ENCODE peak calls at places on chromosome 6, in six cellular contexts. One of them, this sample, is unnamed.
A peak's percentile ranks its signal among the peaks of the same experiment; 100 is the strongest.

GRCh38 chr6:11202513-11203305 is 29.8 kb downstream of the NEDD9 start:
- DNase-seq in SK-N-SH: no peak
- DNase-seq in K562: no peak
- DNase-seq in H1: no peak
- DNase-seq in HepG2: peak; percentile 100
- DNase-seq in GM12878: no peak
- DNase-seq in this sample: no peak

GRCh38 chr6:97440590-97441176 is 157.7 kb upstream of the MMS22L start:
- DNase-seq in HepG2: peak; percentile 54
- DNase-seq in GM12878: no peak
- DNase-seq in SK-N-SH: peak; percentile 60
- DNase-seq in H1: no peak
- DNase-seq in K562: peak; percentile 3
- DNase-seq in this sample: no peak

GRCh38 chr6:105648276-105648675 is 245.4 kb upstream of the PREP start:
- DNase-seq in K562: no peak
- DNase-seq in SK-N-SH: no peak
- DNase-seq in HepG2: no peak
- DNase-seq in H1: no peak
- DNase-seq in GM12878: no peak
- DNase-seq in this sample: no peak

GRCh38 chr6:11288065-11288464 is 55.6 kb upstream of the NEDD9 start:
- DNase-seq in K562: no peak
- DNase-seq in HepG2: no peak
- DNase-seq in SK-N-SH: no peak
- DNase-seq in GM12878: no peak
- DNase-seq in H1: no peak
- DNase-seq in this sample: no peak

GRCh38 chr6:82196159-82196558 is 51.4 kb downstream of the IBTK start:
- DNase-seq in HepG2: no peak
- DNase-seq in K562: no peak
- DNase-seq in SK-N-SH: no peak
- DNase-seq in GM12878: no peak
- DNase-seq in H1: no peak
- DNase-seq in this sample: no peak

GRCh38 chr6:29628419-29629281 is 4.3 kb downstream of the GABBR1 start:
- DNase-seq in GM12878: no peak
- DNase-seq in H1: peak; percentile 84
- DNase-seq in HepG2: peak; percentile 43
- DNase-seq in K562: peak; percentile 89
- DNase-seq in SK-N-SH: peak; percentile 90
- DNase-seq in this sample: peak; percentile 3

GRCh38 chr6:16318538-16318937 is 80.2 kb downstream of the GMPR start:
- DNase-seq in HepG2: no peak
- DNase-seq in K562: no peak
- DNase-seq in H1: no peak
- DNase-seq in GM12878: no peak
- DNase-seq in SK-N-SH: no peak
- DNase-seq in this sample: no peak

GRCh38 chr6:98323605-98324004 is 510.8 kb upstream of the POU3F2 start:
- DNase-seq in HepG2: no peak
- DNase-seq in H1: no peak
- DNase-seq in K562: no peak
- DNase-seq in SK-N-SH: no peak
- DNase-seq in GM12878: no peak
- DNase-seq in this sample: no peak

GRCh38 chr6:166825553-166826145 is 130.7 kb downstream of the RNASET2 start:
- DNase-seq in K562: no peak
- DNase-seq in SK-N-SH: no peak
- DNase-seq in HepG2: no peak
- DNase-seq in H1: no peak
- DNase-seq in GM12878: no peak
- DNase-seq in this sample: no peak

GRCh38 chr6:52993461-52993860 is 1.6 kb downstream of the GSTA4 start:
- DNase-seq in HepG2: no peak
- DNase-seq in SK-N-SH: no peak
- DNase-seq in GM12878: no peak
- DNase-seq in K562: no peak
- DNase-seq in H1: no peak
- DNase-seq in this sample: no peak
- H3K4me3 ChIP-seq in HepG2: peak overlapping the region; percentile 95
- H3K4me3 ChIP-seq in SK-N-SH: peak overlapping the region; percentile 97
- H3K4me3 ChIP-seq in GM12878: no peak overlapping the region
- H3K4me3 ChIP-seq in K562: no peak overlapping the region
- H3K4me3 ChIP-seq in H1: peak overlapping the region; percentile 72
- H3K4me3 ChIP-seq in this sample: no peak overlapping the region

DNA sequence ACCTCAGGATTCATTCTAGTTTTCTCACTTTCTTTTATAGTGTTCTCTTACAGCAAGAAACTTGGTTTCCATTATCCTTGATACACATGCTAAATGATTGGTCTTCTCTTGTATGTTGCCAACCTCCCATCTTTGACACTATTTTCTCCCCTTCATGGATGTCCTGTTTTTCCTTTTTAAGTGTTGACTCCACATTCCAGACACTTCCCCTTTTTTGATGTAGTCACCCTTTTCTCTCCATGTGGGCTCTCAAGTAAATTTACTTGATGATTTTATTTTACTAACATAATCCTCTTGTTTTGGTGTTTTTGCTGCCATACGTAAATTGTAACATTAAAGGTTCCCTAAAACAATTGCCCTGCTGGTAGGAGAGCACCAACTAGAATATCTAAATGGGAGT is 148.1 kb downstream of the ZFAND3 start:
- DNase-seq in SK-N-SH: no peak
- DNase-seq in GM12878: no peak
- DNase-seq in K562: no peak
- DNase-seq in HepG2: no peak
- DNase-seq in H1: no peak
- DNase-seq in this sample: no peak
- TF ChIP-seq GABPA in SK-N-SH: no peak
- TF ChIP-seq GABPA in GM12878: no peak
- TF ChIP-seq GABPA in K562: no peak
- TF ChIP-seq GABPA in HepG2: no peak
- TF ChIP-seq GABPA in H1: no peak
- TF ChIP-seq GABPA in this sample: no peak

GRCh38 chr6:139150915-139151314 is 16.0 kb downstream of the HECA start:
- DNase-seq in GM12878: no peak
- DNase-seq in K562: no peak
- DNase-seq in HepG2: no peak
- DNase-seq in SK-N-SH: no peak
- DNase-seq in H1: no peak
- DNase-seq in this sample: no peak

GRCh38 chr6:139148557-139149220 is 13.8 kb downstream of the HECA start:
- DNase-seq in HepG2: no peak
- DNase-seq in SK-N-SH: no peak
- DNase-seq in K562: no peak
- DNase-seq in H1: no peak
- DNase-seq in GM12878: no peak
- DNase-seq in this sample: no peak

GRCh38 chr6:139151425-139152087 is 16.7 kb downstream of the HECA start:
- DNase-seq in SK-N-SH: no peak
- DNase-seq in GM12878: no peak
- DNase-seq in K562: no peak
- DNase-seq in H1: no peak
- DNase-seq in HepG2: no peak
- DNase-seq in this sample: no peak

GRCh38 chr6:139147628-139148027 is 12.7 kb downstream of the HECA start:
- DNase-seq in GM12878: no peak
- DNase-seq in H1: no peak
- DNase-seq in SK-N-SH: no peak
- DNase-seq in K562: no peak
- DNase-seq in HepG2: no peak
- DNase-seq in this sample: no peak

GRCh38 chr6:139149383-139149782 is 14.5 kb downstream of the HECA start:
- DNase-seq in K562: no peak
- DNase-seq in GM12878: no peak
- DNase-seq in HepG2: no peak
- DNase-seq in H1: no peak
- DNase-seq in SK-N-SH: no peak
- DNase-seq in this sample: no peak
- H3K4me3 ChIP-seq in K562: no peak overlapping the region
- H3K4me3 ChIP-seq in GM12878: no peak overlapping the region
- H3K4me3 ChIP-seq in HepG2: no peak overlapping the region
- H3K4me3 ChIP-seq in H1: no peak overlapping the region
- H3K4me3 ChIP-seq in SK-N-SH: no peak overlapping the region
- H3K4me3 ChIP-seq in this sample: no peak overlapping the region

GRCh38 chr6:35674594-35674993 is 14.1 kb downstream of the FKBP5 start:
- DNase-seq in SK-N-SH: no peak
- DNase-seq in HepG2: no peak
- DNase-seq in K562: no peak
- DNase-seq in GM12878: no peak
- DNase-seq in H1: no peak
- DNase-seq in this sample: no peak
- TF ChIP-seq GABPA in SK-N-SH: no peak
- TF ChIP-seq GABPA in HepG2: no peak
- TF ChIP-seq GABPA in K562: no peak
- TF ChIP-seq GABPA in GM12878: no peak
- TF ChIP-seq GABPA in H1: no peak
- TF ChIP-seq GABPA in this sample: no peak

DNA sequence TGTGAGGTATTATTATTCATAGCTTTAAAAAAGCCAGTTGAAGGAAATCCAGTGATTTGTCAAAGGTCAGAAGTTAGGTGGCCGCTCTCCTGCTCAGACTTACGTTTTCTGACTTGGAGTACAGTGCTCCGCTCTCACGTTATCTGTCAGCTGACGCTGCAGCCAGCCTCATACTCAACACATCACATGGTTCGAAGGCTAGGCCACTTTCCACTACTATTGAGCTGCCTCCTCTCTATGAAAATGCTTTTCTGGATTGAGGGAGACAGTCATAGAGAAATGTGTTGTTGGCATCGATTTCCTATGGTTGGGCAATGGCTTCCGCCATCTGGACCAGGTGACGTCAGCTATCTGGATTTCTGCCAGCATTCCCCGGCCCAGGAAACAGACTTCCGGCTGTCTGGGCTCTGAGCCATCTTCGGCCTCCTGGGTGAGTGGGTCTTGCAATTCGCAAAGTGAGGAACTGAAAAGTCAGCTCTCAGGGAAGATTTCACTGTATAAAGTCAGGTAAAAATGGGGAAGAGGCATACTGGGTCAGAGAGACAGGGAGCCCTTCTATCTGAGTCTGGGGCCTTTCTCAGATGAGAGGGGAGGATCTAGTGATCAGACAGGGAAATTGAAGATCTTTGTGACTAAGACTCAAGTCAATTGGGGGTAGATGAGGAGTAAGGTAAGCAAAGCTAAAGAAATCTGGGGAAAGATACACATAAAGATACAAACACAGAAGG is 37.5 kb upstream of the IER3 start:
- DNase-seq in H1: no peak
- DNase-seq in HepG2: peak; percentile 96
- DNase-seq in K562: peak; percentile 88
- DNase-seq in GM12878: peak; percentile 66
- DNase-seq in SK-N-SH: peak; percentile 86
- DNase-seq in this sample: peak; percentile 97
- H3K4me3 ChIP-seq in H1: no peak overlapping the region
- H3K4me3 ChIP-seq in HepG2: peak overlapping the region; percentile 39
- H3K4me3 ChIP-seq in K562: peak overlapping the region; percentile 21
- H3K4me3 ChIP-seq in GM12878: no peak overlapping the region
- H3K4me3 ChIP-seq in SK-N-SH: peak overlapping the region; percentile 31
- H3K4me3 ChIP-seq in this sample: no peak overlapping the region

DNA sequence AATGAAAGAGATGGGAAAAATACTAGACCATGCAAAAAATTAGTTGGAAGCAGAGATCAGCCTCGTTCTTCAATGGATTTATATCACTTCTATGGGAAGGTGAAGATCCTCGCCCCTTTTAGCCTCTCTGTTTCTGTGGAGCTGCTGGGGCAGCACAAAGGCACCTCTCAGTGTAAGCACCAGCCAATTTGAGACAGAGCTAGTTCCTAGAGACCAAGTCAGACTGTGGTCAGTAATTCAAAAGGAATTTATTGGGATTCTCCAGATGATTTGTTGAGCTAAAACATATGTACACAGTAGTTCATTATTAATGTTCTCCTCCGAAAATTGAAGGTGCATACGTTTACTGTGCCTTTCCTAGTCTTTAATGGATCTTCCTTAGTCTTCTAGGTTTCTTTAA is 42.4 kb downstream of the SCGN start:
- DNase-seq in GM12878: no peak
- DNase-seq in H1: no peak
- DNase-seq in HepG2: no peak
- DNase-seq in SK-N-SH: no peak
- DNase-seq in K562: no peak
- DNase-seq in this sample: no peak
- TF ChIP-seq GABPA in GM12878: no peak
- TF ChIP-seq GABPA in H1: no peak
- TF ChIP-seq GABPA in HepG2: no peak
- TF ChIP-seq GABPA in SK-N-SH: no peak
- TF ChIP-seq GABPA in K562: no peak
- TF ChIP-seq GABPA in this sample: no peak

GRCh38 chr6:90284745-90285481 is 11.7 kb downstream of the BACH2 start:
- DNase-seq in H1: no peak
- DNase-seq in GM12878: peak; percentile 76
- DNase-seq in HepG2: no peak
- DNase-seq in K562: no peak
- DNase-seq in SK-N-SH: no peak
- DNase-seq in this sample: no peak

GRCh38 chr6:90286884-90287488 is 9.7 kb downstream of the BACH2 start:
- DNase-seq in K562: peak; percentile 72
- DNase-seq in SK-N-SH: peak; percentile 41
- DNase-seq in HepG2: peak; percentile 28
- DNase-seq in GM12878: no peak
- DNase-seq in H1: peak; percentile 62
- DNase-seq in this sample: no peak

GRCh38 chr6:90288404-90288803 is 8.2 kb downstream of the BACH2 start:
- DNase-seq in SK-N-SH: no peak
- DNase-seq in HepG2: no peak
- DNase-seq in GM12878: no peak
- DNase-seq in H1: no peak
- DNase-seq in K562: no peak
- DNase-seq in this sample: no peak

GRCh38 chr6:90284236-90284744 is 12.4 kb downstream of the BACH2 start:
- DNase-seq in K562: peak; percentile 63
- DNase-seq in HepG2: no peak
- DNase-seq in H1: no peak
- DNase-seq in SK-N-SH: no peak
- DNase-seq in GM12878: no peak
- DNase-seq in this sample: no peak

GRCh38 chr6:90285611-90286381 is 10.8 kb downstream of the BACH2 start:
- DNase-seq in GM12878: peak; percentile 71
- DNase-seq in SK-N-SH: peak; percentile 36
- DNase-seq in HepG2: peak; percentile 18
- DNase-seq in K562: peak; percentile 84
- DNase-seq in H1: no peak
- DNase-seq in this sample: peak; percentile 53
- H3K4me3 ChIP-seq in GM12878: peak overlapping the region; percentile 19
- H3K4me3 ChIP-seq in SK-N-SH: peak overlapping the region; percentile 51
- H3K4me3 ChIP-seq in HepG2: no peak overlapping the region
- H3K4me3 ChIP-seq in K562: no peak overlapping the region
- H3K4me3 ChIP-seq in H1: no peak overlapping the region
- H3K4me3 ChIP-seq in this sample: no peak overlapping the region

DNA sequence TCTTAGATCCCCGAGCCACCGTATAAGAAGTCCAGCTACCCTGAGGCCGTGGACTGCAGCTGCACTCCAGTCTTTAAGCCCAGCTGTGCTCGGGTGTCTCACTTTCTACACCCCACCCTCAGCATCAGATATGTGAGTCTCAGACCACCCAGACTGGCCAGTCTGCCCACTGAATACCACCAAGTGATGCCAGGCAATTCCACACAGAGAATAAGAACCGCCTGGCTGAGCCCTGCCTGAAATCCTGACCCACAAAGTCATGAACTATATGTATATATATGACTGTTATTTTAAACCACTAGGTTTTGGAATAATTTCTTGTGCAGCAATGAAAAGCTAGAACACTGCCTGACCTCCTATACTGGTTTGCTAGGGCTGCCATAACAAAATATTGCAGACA is 106.7 kb downstream of the FOXF2 start:
- DNase-seq in K562: no peak
- DNase-seq in GM12878: no peak
- DNase-seq in H1: no peak
- DNase-seq in HepG2: no peak
- DNase-seq in SK-N-SH: no peak
- DNase-seq in this sample: no peak
- TF ChIP-seq GABPA in K562: no peak
- TF ChIP-seq GABPA in GM12878: no peak
- TF ChIP-seq GABPA in H1: no peak
- TF ChIP-seq GABPA in HepG2: no peak
- TF ChIP-seq GABPA in SK-N-SH: no peak
- TF ChIP-seq GABPA in this sample: no peak